ENCODE peak calls at places on chromosomes 6 and 20, in six cellular contexts. One of them, this sample, is unnamed.

GRCh38 chr20:34876161-34877001 is at the start of gene ACSS2:
- DNase-seq in brain microvascular endothelial cell: peak; percentile 98
- DNase-seq in SK-MEL-5: peak; percentile 99
- DNase-seq in activated CD8-positive, alpha-beta memory T cell treated with anti-CD3 and anti-CD28 coated beads, Interleukin-2, amount 10 ng/mL, durations not matched to agents 7 days and 5 days: peak; percentile 99
- DNase-seq in NCI-H748 treated with DMSO at 0.1 percent for 48 hours: peak; percentile 96
- DNase-seq in ecto neural progenitor cell: peak; percentile 99
- DNase-seq in this sample: peak; percentile 97

GRCh38 chr20:15310361-15310760 is 972.9 kb upstream of the FLRT3 start:
- DNase-seq in activated CD8-positive, alpha-beta memory T cell treated with anti-CD3 and anti-CD28 coated beads, Interleukin-2, amount 10 ng/mL, durations not matched to agents 7 days and 5 days: no peak
- DNase-seq in brain microvascular endothelial cell: peak; percentile 18
- DNase-seq in ecto neural progenitor cell: no peak
- DNase-seq in SK-MEL-5: no peak
- DNase-seq in NCI-H748 treated with DMSO at 0.1 percent for 48 hours: no peak
- DNase-seq in this sample: no peak

GRCh38 chr6:836276-836853 is 143.4 kb upstream of the EXOC2 start:
- DNase-seq in NCI-H748 treated with DMSO at 0.1 percent for 48 hours: no peak
- DNase-seq in ecto neural progenitor cell: no peak
- DNase-seq in SK-MEL-5: no peak
- DNase-seq in brain microvascular endothelial cell: no peak
- DNase-seq in activated CD8-positive, alpha-beta memory T cell treated with anti-CD3 and anti-CD28 coated beads, Interleukin-2, amount 10 ng/mL, durations not matched to agents 7 days and 5 days: no peak
- DNase-seq in this sample: no peak

GRCh38 chr20:59141818-59142581 is 21.6 kb upstream of the ZNF831 start:
- DNase-seq in SK-MEL-5: peak; percentile 13
- DNase-seq in ecto neural progenitor cell: no peak
- DNase-seq in NCI-H748 treated with DMSO at 0.1 percent for 48 hours: no peak
- DNase-seq in activated CD8-positive, alpha-beta memory T cell treated with anti-CD3 and anti-CD28 coated beads, Interleukin-2, amount 10 ng/mL, durations not matched to agents 7 days and 5 days: no peak
- DNase-seq in brain microvascular endothelial cell: no peak
- DNase-seq in this sample: no peak

GRCh38 chr6:41014780-41015179 is 24.2 kb downstream of the UNC5CL start:
- DNase-seq in brain microvascular endothelial cell: no peak
- DNase-seq in SK-MEL-5: no peak
- DNase-seq in activated CD8-positive, alpha-beta memory T cell treated with anti-CD3 and anti-CD28 coated beads, Interleukin-2, amount 10 ng/mL, durations not matched to agents 7 days and 5 days: no peak
- DNase-seq in NCI-H748 treated with DMSO at 0.1 percent for 48 hours: no peak
- DNase-seq in ecto neural progenitor cell: no peak
- DNase-seq in this sample: no peak

GRCh38 chr20:38387953-38388352 is 41.7 kb downstream of the LBP start:
- DNase-seq in brain microvascular endothelial cell: no peak
- DNase-seq in ecto neural progenitor cell: no peak
- DNase-seq in SK-MEL-5: peak; percentile 51
- DNase-seq in NCI-H748 treated with DMSO at 0.1 percent for 48 hours: no peak
- DNase-seq in activated CD8-positive, alpha-beta memory T cell treated with anti-CD3 and anti-CD28 coated beads, Interleukin-2, amount 10 ng/mL, durations not matched to agents 7 days and 5 days: no peak
- DNase-seq in this sample: no peak

GRCh38 chr6:113361014-113361645 is 496.0 kb upstream of the MARCKS start:
- DNase-seq in NCI-H748 treated with DMSO at 0.1 percent for 48 hours: peak; percentile 47
- DNase-seq in brain microvascular endothelial cell: peak; percentile 87
- DNase-seq in SK-MEL-5: peak; percentile 71
- DNase-seq in activated CD8-positive, alpha-beta memory T cell treated with anti-CD3 and anti-CD28 coated beads, Interleukin-2, amount 10 ng/mL, durations not matched to agents 7 days and 5 days: no peak
- DNase-seq in ecto neural progenitor cell: no peak
- DNase-seq in this sample: no peak

GRCh38 chr6:158518196-158519127 is 41.4 kb upstream of the TMEM181 start:
- DNase-seq in SK-MEL-5: peak; percentile 66
- DNase-seq in activated CD8-positive, alpha-beta memory T cell treated with anti-CD3 and anti-CD28 coated beads, Interleukin-2, amount 10 ng/mL, durations not matched to agents 7 days and 5 days: peak; percentile 81
- DNase-seq in ecto neural progenitor cell: peak; percentile 66
- DNase-seq in NCI-H748 treated with DMSO at 0.1 percent for 48 hours: peak; percentile 76
- DNase-seq in brain microvascular endothelial cell: peak; percentile 81
- DNase-seq in this sample: peak; percentile 82

GRCh38 chr6:13294499-13295069 is 33.8 kb downstream of the TBC1D7 start:
- DNase-seq in NCI-H748 treated with DMSO at 0.1 percent for 48 hours: no peak
- DNase-seq in activated CD8-positive, alpha-beta memory T cell treated with anti-CD3 and anti-CD28 coated beads, Interleukin-2, amount 10 ng/mL, durations not matched to agents 7 days and 5 days: no peak
- DNase-seq in SK-MEL-5: no peak
- DNase-seq in ecto neural progenitor cell: no peak
- DNase-seq in brain microvascular endothelial cell: no peak
- DNase-seq in this sample: no peak

GRCh38 chr6:2134559-2134958 is 110.8 kb downstream of the GMDS start:
- DNase-seq in ecto neural progenitor cell: no peak
- DNase-seq in brain microvascular endothelial cell: no peak
- DNase-seq in activated CD8-positive, alpha-beta memory T cell treated with anti-CD3 and anti-CD28 coated beads, Interleukin-2, amount 10 ng/mL, durations not matched to agents 7 days and 5 days: no peak
- DNase-seq in SK-MEL-5: no peak
- DNase-seq in NCI-H748 treated with DMSO at 0.1 percent for 48 hours: no peak
- DNase-seq in this sample: no peak

GRCh38 chr6:30882764-30883475 is 1.4 kb upstream of the DDR1 start:
- DNase-seq in SK-MEL-5: no peak
- DNase-seq in NCI-H748 treated with DMSO at 0.1 percent for 48 hours: peak; percentile 44
- DNase-seq in brain microvascular endothelial cell: no peak
- DNase-seq in activated CD8-positive, alpha-beta memory T cell treated with anti-CD3 and anti-CD28 coated beads, Interleukin-2, amount 10 ng/mL, durations not matched to agents 7 days and 5 days: no peak
- DNase-seq in ecto neural progenitor cell: peak; percentile 76
- DNase-seq in this sample: peak; percentile 22

GRCh38 chr6:52053038-52053704 is 34.2 kb downstream of the PKHD1 start:
- DNase-seq in NCI-H748 treated with DMSO at 0.1 percent for 48 hours: no peak
- DNase-seq in SK-MEL-5: no peak
- DNase-seq in ecto neural progenitor cell: no peak
- DNase-seq in brain microvascular endothelial cell: no peak
- DNase-seq in activated CD8-positive, alpha-beta memory T cell treated with anti-CD3 and anti-CD28 coated beads, Interleukin-2, amount 10 ng/mL, durations not matched to agents 7 days and 5 days: no peak
- DNase-seq in this sample: no peak

GRCh38 chr6:86936834-86937218 is 502 bp upstream of the HTR1E start:
- DNase-seq in activated CD8-positive, alpha-beta memory T cell treated with anti-CD3 and anti-CD28 coated beads, Interleukin-2, amount 10 ng/mL, durations not matched to agents 7 days and 5 days: no peak
- DNase-seq in NCI-H748 treated with DMSO at 0.1 percent for 48 hours: no peak
- DNase-seq in brain microvascular endothelial cell: no peak
- DNase-seq in ecto neural progenitor cell: no peak
- DNase-seq in SK-MEL-5: no peak
- DNase-seq in this sample: no peak

GRCh38 chr20:25706793-25707192 is 10.1 kb upstream of the ZNF337 start:
- DNase-seq in NCI-H748 treated with DMSO at 0.1 percent for 48 hours: no peak
- DNase-seq in ecto neural progenitor cell: no peak
- DNase-seq in activated CD8-positive, alpha-beta memory T cell treated with anti-CD3 and anti-CD28 coated beads, Interleukin-2, amount 10 ng/mL, durations not matched to agents 7 days and 5 days: peak; percentile 54
- DNase-seq in SK-MEL-5: no peak
- DNase-seq in brain microvascular endothelial cell: no peak
- DNase-seq in this sample: no peak

GRCh38 chr6:10463491-10464481 is 48.9 kb upstream of the TFAP2A start:
- DNase-seq in ecto neural progenitor cell: no peak
- DNase-seq in SK-MEL-5: no peak
- DNase-seq in activated CD8-positive, alpha-beta memory T cell treated with anti-CD3 and anti-CD28 coated beads, Interleukin-2, amount 10 ng/mL, durations not matched to agents 7 days and 5 days: no peak
- DNase-seq in NCI-H748 treated with DMSO at 0.1 percent for 48 hours: no peak
- DNase-seq in brain microvascular endothelial cell: no peak
- DNase-seq in this sample: no peak

GRCh38 chr6:75144396-75144795 is 61.5 kb downstream of the COL12A1 start:
- DNase-seq in NCI-H748 treated with DMSO at 0.1 percent for 48 hours: no peak
- DNase-seq in activated CD8-positive, alpha-beta memory T cell treated with anti-CD3 and anti-CD28 coated beads, Interleukin-2, amount 10 ng/mL, durations not matched to agents 7 days and 5 days: no peak
- DNase-seq in SK-MEL-5: no peak
- DNase-seq in brain microvascular endothelial cell: no peak
- DNase-seq in ecto neural progenitor cell: no peak
- DNase-seq in this sample: no peak

GRCh38 chr20:16392346-16392745 is 180.9 kb downstream of the KIF16B start:
- DNase-seq in SK-MEL-5: no peak
- DNase-seq in activated CD8-positive, alpha-beta memory T cell treated with anti-CD3 and anti-CD28 coated beads, Interleukin-2, amount 10 ng/mL, durations not matched to agents 7 days and 5 days: no peak
- DNase-seq in brain microvascular endothelial cell: no peak
- DNase-seq in NCI-H748 treated with DMSO at 0.1 percent for 48 hours: no peak
- DNase-seq in ecto neural progenitor cell: no peak
- DNase-seq in this sample: no peak

GRCh38 chr20:53645582-53645897 is 51.9 kb upstream of the ZNF217 start:
- DNase-seq in activated CD8-positive, alpha-beta memory T cell treated with anti-CD3 and anti-CD28 coated beads, Interleukin-2, amount 10 ng/mL, durations not matched to agents 7 days and 5 days: no peak
- DNase-seq in NCI-H748 treated with DMSO at 0.1 percent for 48 hours: no peak
- DNase-seq in brain microvascular endothelial cell: no peak
- DNase-seq in ecto neural progenitor cell: no peak
- DNase-seq in SK-MEL-5: no peak
- DNase-seq in this sample: no peak